ENCODE peak calls at places on chromosome 14, in six cellular contexts. M is A673, V is epithelial cell of esophagus, N is ovary, S is AG04450, Z is fibroblast of mammary gland. W is an unnamed sample.

GRCh38 chr14:91568626-91569025 is 58.5 kb upstream of the PPP4R3A start:
- DNase-seq in Z (no peak), V (no peak), N (no peak), M (no peak), S (no peak), W (no peak)

GRCh38 chr14:64765740-64766302 is 61.6 kb downstream of the PLEKHG3 start:
- DNase-seq in N (no peak), M (no peak), V (no peak), Z (no peak), S (no peak), W (no peak)

GRCh38 chr14:67411820-67412421 is at the start of gene PLEK2:
- DNase-seq in M (peak), S (no peak), V (peak), N (no peak), Z (peak), W (no peak)

GRCh38 chr14:69614592-69614991 is 3.2 kb downstream of the SUSD6 start:
- DNase-seq in Z (no peak), V (no peak), N (no peak), S (no peak), M (no peak), W (no peak)

GRCh38 chr14:80584638-80585505 is 356.7 kb downstream of the CEP128 start:
- DNase-seq in M (no peak), N (no peak), V (peak), S (peak), Z (peak), W (no peak)

GRCh38 chr14:99062772-99063418 is 209.1 kb downstream of the BCL11B start:
- DNase-seq in V (no peak), M (no peak), N (no peak), S (no peak), Z (no peak), W (no peak)

GRCh38 chr14:99627510-99628381 is 17.2 kb upstream of the HHIPL1 start:
- DNase-seq in V (no peak), M (no peak), N (no peak), S (no peak), Z (no peak), W (no peak)

GRCh38 chr14:69669375-69669774 is 58.0 kb downstream of the SUSD6 start:
- DNase-seq in Z (no peak), S (no peak), M (no peak), V (no peak), N (no peak), W (no peak)

GRCh38 chr14:77143071-77143470 is 1.5 kb upstream of the ZDHHC22 start:
- DNase-seq in Z (no peak), S (no peak), M (no peak), N (no peak), V (no peak), W (no peak)

GRCh38 chr14:58107947-58108552 is 44.0 kb downstream of the ARMH4 start:
- DNase-seq in V (peak), N (peak), S (peak), Z (peak), M (peak), W (peak)

GRCh38 chr14:54364555-54365415 is 32.0 kb upstream of the CDKN3 start:
- DNase-seq in S (no peak), N (no peak), M (peak), V (peak), Z (peak), W (peak)

GRCh38 chr14:74614508-74615495 is 2.8 kb upstream of the LTBP2 start:
- DNase-seq in M (peak), N (no peak), S (no peak), Z (peak), V (peak), W (no peak)

GRCh38 chr14:76908834-76909233 is 82.6 kb downstream of the LRRC74A start:
- DNase-seq in S (no peak), Z (no peak), M (no peak), V (no peak), N (no peak), W (no peak)

GRCh38 chr14:63032056-63032455 is 13.2 kb downstream of the KCNH5 start:
- DNase-seq in V (no peak), N (no peak), M (no peak), Z (no peak), S (no peak), W (no peak)

GRCh38 chr14:74571901-74572828 is 39.9 kb downstream of the LTBP2 start:
- DNase-seq in N (peak), V (peak), Z (peak), M (peak), S (peak), W (peak)

GRCh38 chr14:103753809-103754208 is 38.2 kb downstream of the ZFYVE21 start:
- DNase-seq in M (no peak), N (no peak), Z (no peak), V (no peak), S (no peak), W (no peak)

GRCh38 chr14:74979442-74980397 is 23.0 kb upstream of the EIF2B2 start:
- DNase-seq in M (peak), S (no peak), Z (no peak), N (no peak), V (peak), W (no peak)

GRCh38 chr14:93114713-93115068 is 1.0 kb downstream of the ITPK1 start:
- DNase-seq in Z (no peak), N (no peak), M (no peak), S (no peak), V (no peak), W (no peak)
- TF ChIP-seq CTCF in Z (no peak), N (no peak), M (no peak), S (no peak), V (no peak), W (peak)

GRCh38 chr14:95326987-95327386 is 7.3 kb upstream of the CLMN start:
- DNase-seq in N (no peak), Z (no peak), V (peak), S (no peak), M (no peak), W (no peak)
- H3K4me3 ChIP-seq in N (no peak), Z (no peak), V (no peak), S (no peak), M (no peak), W (no peak)

DNA sequence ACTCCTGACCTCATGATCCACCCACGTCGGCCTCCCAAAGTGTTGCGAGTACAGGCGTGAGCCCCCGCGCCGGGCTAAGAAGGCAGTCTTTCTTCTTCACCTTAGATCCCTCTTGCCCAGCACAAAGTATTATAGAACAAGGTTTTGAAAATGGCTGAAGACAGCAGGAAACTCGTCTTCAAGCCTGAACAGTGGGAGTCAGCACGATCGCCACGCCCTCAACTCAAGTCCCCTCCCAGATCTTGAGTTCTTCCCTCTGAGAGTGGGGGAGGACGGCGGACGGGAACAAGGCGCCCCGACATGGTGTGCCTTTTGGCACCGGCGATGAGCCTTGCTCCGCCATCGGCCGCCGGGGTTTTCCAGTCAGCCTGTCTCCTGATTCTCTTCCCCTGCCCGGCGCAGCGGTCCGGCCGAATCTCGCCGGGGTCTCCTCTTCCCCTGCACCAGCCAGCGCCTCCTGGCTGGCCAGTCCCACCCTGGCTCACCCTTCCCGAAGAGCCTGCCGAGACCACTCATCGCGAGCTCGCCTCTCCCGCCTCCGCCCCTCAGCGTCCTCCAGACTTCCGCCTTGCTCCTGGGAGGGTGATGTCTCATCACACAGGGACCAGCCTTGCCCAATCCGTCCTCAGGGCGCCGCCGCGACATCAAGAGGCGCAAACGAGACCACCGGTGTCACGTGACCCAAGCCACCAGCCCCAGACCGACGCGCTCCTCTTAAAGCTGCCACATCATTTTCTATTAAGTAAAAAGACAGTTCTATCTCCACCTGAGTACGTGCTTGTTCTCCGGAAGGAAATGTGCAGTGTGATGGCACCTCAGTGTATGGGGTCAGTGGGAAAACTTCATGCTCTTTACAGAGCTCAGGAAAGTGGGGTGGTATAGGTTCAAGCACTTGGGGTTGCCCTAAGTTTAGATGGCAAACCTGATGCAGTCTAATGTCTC is at the start of gene CHMP4A:
- DNase-seq in M (peak), Z (peak), V (peak), N (peak), S (peak), W (peak)
- TF ChIP-seq CTCF in M (no peak), Z (peak), V (peak), N (no peak), S (peak), W (peak)

DNA sequence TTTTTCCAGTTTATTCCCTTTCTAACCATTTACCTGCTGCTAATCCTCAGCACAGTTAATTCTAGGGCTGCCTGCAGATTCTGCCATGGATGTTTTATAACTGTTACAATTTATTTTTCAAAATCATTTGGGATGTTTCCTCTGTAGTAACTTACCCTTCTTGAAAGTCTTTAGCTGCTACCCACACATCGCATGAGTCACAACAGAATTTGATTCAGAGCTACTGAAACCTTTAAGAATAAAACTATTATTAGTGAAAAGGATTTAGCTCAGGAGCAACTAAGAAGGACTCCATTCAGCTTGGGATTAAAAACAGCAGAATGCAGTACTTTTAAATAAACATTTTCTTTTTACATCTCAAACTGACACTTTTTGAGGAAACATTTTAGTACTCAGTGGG is 41.7 kb upstream of the RGS6 start:
- DNase-seq in M (no peak), Z (no peak), V (no peak), S (no peak), N (no peak), W (no peak)
- H3K4me3 ChIP-seq in M (no peak), Z (no peak), V (no peak), S (no peak), N (no peak), W (no peak)

DNA sequence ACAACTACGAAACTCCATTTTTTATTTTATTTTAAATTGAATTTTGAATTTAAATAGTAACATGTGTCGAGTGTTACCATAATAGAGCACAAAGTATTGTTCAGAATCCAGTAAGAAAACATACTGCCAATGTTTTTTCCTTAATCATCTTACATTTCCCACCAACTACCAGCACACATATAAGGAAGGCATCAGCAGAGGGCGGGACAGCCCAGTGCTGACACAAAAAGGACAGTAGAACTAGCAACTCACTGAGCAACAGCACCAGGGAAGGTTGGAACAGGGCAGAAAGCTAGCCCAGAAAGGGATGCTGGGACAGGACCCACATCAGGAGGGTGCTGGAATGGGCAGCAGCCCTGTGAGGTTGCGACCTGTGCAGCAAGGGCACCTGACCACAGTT is 43.9 kb downstream of the DICER1 start:
- DNase-seq in S (no peak), V (no peak), M (no peak), N (no peak), Z (no peak), W (no peak)
- TF ChIP-seq CTCF in S (no peak), V (no peak), M (no peak), N (no peak), Z (no peak), W (no peak)

DNA sequence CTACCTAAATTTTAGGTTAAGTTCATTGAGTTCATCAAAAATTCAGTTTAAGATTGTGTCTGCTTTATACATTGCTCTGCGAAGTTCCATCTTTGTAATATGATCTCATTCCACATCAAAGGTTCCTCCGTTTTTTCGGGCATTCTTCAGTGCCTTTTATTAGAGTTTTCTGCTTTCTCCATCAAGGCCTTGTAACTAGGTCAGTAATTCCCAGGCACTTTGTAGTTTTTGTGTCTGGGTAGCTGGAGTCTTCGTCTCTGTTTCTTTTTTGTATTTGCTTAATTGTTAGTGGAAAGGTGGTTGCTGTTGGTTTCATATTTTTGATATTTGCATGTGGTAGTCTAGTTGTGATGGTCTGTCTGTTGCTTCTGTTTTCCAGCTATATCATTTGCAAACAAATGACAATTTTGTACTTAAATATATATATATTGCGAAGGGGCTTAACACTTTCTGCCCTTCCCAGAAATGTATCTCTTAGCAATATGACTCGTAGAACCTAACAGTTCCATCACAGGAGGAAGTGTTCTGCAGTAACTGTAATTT is 88.6 kb upstream of the DYNC1H1 start:
- DNase-seq in V (no peak), N (no peak), M (no peak), Z (peak), S (no peak), W (no peak)
- H3K4me3 ChIP-seq in V (no peak), N (no peak), M (no peak), Z (no peak), S (no peak), W (no peak)

GRCh38 chr14:59127437-59127732 is 61.1 kb upstream of the DAAM1 start:
- DNase-seq in S (no peak), N (no peak), M (no peak), V (no peak), Z (no peak), W (no peak)
- TF ChIP-seq CTCF in S (no peak), N (no peak), M (no peak), V (no peak), Z (no peak), W (no peak)

DNA sequence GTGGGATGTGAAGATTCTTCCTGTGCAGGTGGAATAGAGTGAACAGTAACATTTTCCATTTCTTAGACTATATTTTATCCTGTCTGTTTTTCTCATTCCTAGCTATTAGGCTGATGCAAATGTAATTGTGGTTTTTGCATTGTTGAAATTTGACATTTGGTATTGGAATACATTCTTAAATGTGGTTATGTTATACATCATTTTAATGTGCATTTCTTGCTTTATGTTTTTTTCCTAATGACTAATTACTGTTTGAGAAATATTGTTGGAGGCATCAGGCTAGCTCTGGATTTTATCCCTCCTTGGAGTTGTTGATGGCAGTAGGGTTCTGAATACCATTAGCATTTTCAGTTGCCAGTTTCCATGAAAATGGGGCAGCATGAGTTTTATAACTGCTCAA is 75.9 kb upstream of the GNG2 start:
- DNase-seq in S (no peak), V (no peak), N (no peak), M (no peak), Z (no peak), W (no peak)
- H3K4me3 ChIP-seq in S (no peak), V (no peak), N (no peak), M (no peak), Z (no peak), W (no peak)

DNA sequence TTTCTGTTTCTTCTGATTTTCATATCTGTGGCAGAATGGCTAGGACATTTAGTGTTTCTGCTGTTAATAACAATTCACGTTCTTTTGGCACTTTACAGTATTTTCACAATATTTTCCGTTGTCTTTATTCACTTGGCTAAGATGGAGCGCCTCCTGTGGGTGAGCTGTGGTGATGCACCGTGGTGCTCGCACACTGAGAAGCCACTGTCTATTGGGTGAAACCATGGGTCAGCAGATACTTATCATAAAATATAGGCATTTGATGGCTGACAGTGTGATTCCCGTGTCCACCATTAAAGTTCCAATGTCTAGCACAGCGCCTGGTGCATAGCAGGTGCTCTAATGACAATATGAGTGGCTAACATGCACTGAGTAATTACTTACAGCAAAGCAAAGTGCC is 141.8 kb downstream of the VRK1 start:
- DNase-seq in M (no peak), Z (no peak), V (no peak), S (no peak), N (no peak), W (no peak)
- TF ChIP-seq CTCF in M (peak), Z (peak), V (peak), S (no peak), N (no peak), W (no peak)

W was measured in astrocyte of the cerebellum.